ENCODE peak calls at places on chromosomes 16 and 17, in seven cellular contexts. I, R, P, L, K, J and V are unnamed samples.

GRCh38 chr16:89448656-89449055 is 41.7 kb downstream of the ANKRD11 start:
- DNase-seq in I (no peak), R (no peak), P (no peak), L (no peak), K (no peak), J (no peak), V (no peak)

GRCh38 chr17:13429201-13429600 is 172.5 kb downstream of the HS3ST3A1 start:
- DNase-seq in I (no peak), R (no peak), P (no peak), L (no peak), K (no peak), J (peak; percentile 95), V (no peak)

GRCh38 chr16:59719121-59719520 is 985.0 kb upstream of the GOT2 start:
- DNase-seq in I (no peak), R (no peak), P (no peak), L (no peak), K (no peak), J (peak; percentile 15), V (no peak)

GRCh38 chr16:86015606-86016005 is 116.6 kb downstream of the IRF8 start:
- DNase-seq in I (no peak), R (no peak), P (no peak), L (peak; percentile 29), K (no peak), J (no peak), V (no peak)

GRCh38 chr17:21452377-21453143 is 76.4 kb downstream of the KCNJ12 start:
- DNase-seq in I (peak; percentile 80), R (no peak), P (peak; percentile 57), L (peak; percentile 90), K (no peak), J (peak; percentile 48), V (peak; percentile 95)

GRCh38 chr17:78121801-78122220 is 6.7 kb downstream of the TMC6 start:
- DNase-seq in I (no peak), R (no peak), P (no peak), L (no peak), K (no peak), J (no peak), V (no peak)

GRCh38 chr16:21169249-21169981 is 10.9 kb downstream of the LDAF1 start:
- DNase-seq in I (no peak), R (no peak), P (no peak), L (no peak), K (no peak), J (peak; percentile 35), V (no peak)

GRCh38 chr17:48385303-48385702 is 44.7 kb downstream of the SKAP1 start:
- DNase-seq in I (no peak), R (no peak), P (no peak), L (no peak), K (no peak), J (no peak), V (no peak)

GRCh38 chr16:3744018-3744417 is 26.7 kb upstream of the TRAP1 start:
- DNase-seq in I (peak; percentile 10), R (no peak), P (no peak), L (no peak), K (no peak), J (no peak), V (no peak)

GRCh38 chr17:42456223-42457106 is 2.2 kb upstream of the ATP6V0A1 start:
- DNase-seq in I (no peak), R (no peak), P (no peak), L (no peak), K (no peak), J (peak; percentile 87), V (no peak)

GRCh38 chr17:74860229-74860998 is 729 bp upstream of the GRIN2C start:
- DNase-seq in I (peak; percentile 57), R (no peak), P (peak; percentile 30), L (no peak), K (peak; percentile 36), J (no peak), V (no peak)

GRCh38 chr16:10752843-10753523 is 9.3 kb downstream of the NUBP1 start:
- DNase-seq in I (no peak), R (no peak), P (no peak), L (no peak), K (no peak), J (no peak), V (no peak)

GRCh38 chr17:57898487-57899311 is 48.9 kb upstream of the MRPS23 start:
- DNase-seq in I (peak; percentile 95), R (no peak), P (peak; percentile 94), L (peak; percentile 91), K (no peak), J (no peak), V (peak; percentile 90)

GRCh38 chr16:706189-707061 is 824 bp upstream of the FBXL16 start:
- DNase-seq in I (no peak), R (no peak), P (peak; percentile 45), L (no peak), K (no peak), J (no peak), V (no peak)

GRCh38 chr17:77634710-77635109 is 323.8 kb upstream of the TNRC6C start:
- DNase-seq in I (peak; percentile 25), R (no peak), P (peak; percentile 33), L (peak; percentile 13), K (no peak), J (no peak), V (no peak)

GRCh38 chr16:11391576-11391975 is 46.3 kb downstream of the RMI2 start:
- DNase-seq in I (peak; percentile 65), R (no peak), P (no peak), L (no peak), K (peak; percentile 88), J (no peak), V (no peak)

GRCh38 chr16:85169333-85170065 is 57.2 kb upstream of the CIBAR2 start:
- DNase-seq in I (no peak), R (no peak), P (peak; percentile 71), L (no peak), K (no peak), J (peak; percentile 39), V (no peak)

GRCh38 chr16:89142474-89143197 is 28.9 kb upstream of the CDH15 start:
- DNase-seq in I (no peak), R (no peak), P (no peak), L (no peak), K (no peak), J (no peak), V (no peak)

GRCh38 chr17:41547921-41548843 is 20.1 kb upstream of the KRT19 start:
- DNase-seq in I (no peak), R (peak; percentile 50), P (no peak), L (peak; percentile 92), K (no peak), J (peak; percentile 97), V (peak; percentile 67)

GRCh38 chr16:3147757-3148104 is 12.9 kb downstream of the ZNF213 start:
- DNase-seq in I (no peak), R (no peak), P (no peak), L (no peak), K (no peak), J (no peak), V (no peak)

GRCh38 chr17:29242790-29243189 is 3.9 kb upstream of the CRYBA1 start:
- DNase-seq in I (no peak), R (no peak), P (no peak), L (no peak), K (no peak), J (no peak), V (no peak)

GRCh38 chr17:74099441-74100340 is 103.8 kb upstream of the RPL38 start:
- DNase-seq in I (no peak), R (no peak), P (no peak), L (no peak), K (no peak), J (no peak), V (no peak)

GRCh38 chr17:28717578-28718316 is at the start of gene RAB34:
- DNase-seq in I (peak; percentile 99), R (no peak), P (peak; percentile 99), L (peak; percentile 94), K (no peak), J (peak; percentile 83), V (peak; percentile 22)

GRCh38 chr16:59543641-59544040 is 809.5 kb upstream of the GOT2 start:
- DNase-seq in I (no peak), R (no peak), P (no peak), L (no peak), K (no peak), J (peak; percentile 78), V (no peak)

GRCh38 chr16:11806721-11807120 is 9.7 kb upstream of the ZC3H7A start:
- DNase-seq in I (no peak), R (no peak), P (no peak), L (no peak), K (no peak), J (peak; percentile 86), V (no peak)

GRCh38 chr17:82296511-82297279 is 20.7 kb downstream of the CD7 start:
- DNase-seq in I (no peak), R (no peak), P (no peak), L (no peak), K (no peak), J (no peak), V (no peak)